ENCODE peak calls at places on chromosomes 4 and X, in four cellular contexts. Z is heart right ventricle, D is uterus, E is PC-3. P is an unnamed sample.

GRCh38 chr4:14269824-14270223 is 642.3 kb upstream of the BOD1L1 start:
- DNase-seq in Z (peak; percentile 16), D (no peak), E (no peak), P (no peak)

GRCh38 chrX:111352424-111352823 is 59.6 kb downstream of the DCX start:
- DNase-seq in Z (peak; percentile 40), D (peak; percentile 25), E (peak; percentile 8), P (no peak)

GRCh38 chr4:171676555-171677215 is 136.5 kb upstream of the GALNTL6 start:
- DNase-seq in Z (no peak), D (no peak), E (no peak), P (no peak)

GRCh38 chrX:3504916-3505315 is 158.5 kb upstream of the MXRA5 start:
- DNase-seq in Z (no peak), D (no peak), E (no peak), P (no peak)

GRCh38 chr4:33111106-33111505 is 2390.9 kb downstream of the PCDH7 start:
- DNase-seq in Z (no peak), D (no peak), E (no peak), P (no peak)

GRCh38 chr4:104596189-104596588 is 101.5 kb upstream of the CXXC4 start:
- DNase-seq in Z (no peak), D (no peak), E (no peak), P (no peak)

GRCh38 chr4:52822583-52823477 is 39.3 kb upstream of the RASL11B start:
- DNase-seq in Z (no peak), D (no peak), E (peak; percentile 88), P (no peak)

GRCh38 chr4:58247792-58248191 is 1137.6 kb upstream of the IGFBP7 start:
- DNase-seq in Z (no peak), D (no peak), E (peak; percentile 53), P (no peak)

GRCh38 chr4:80566203-80566872 is 230.8 kb downstream of the CFAP299 start:
- DNase-seq in Z (no peak), D (no peak), E (peak; percentile 32), P (no peak)

GRCh38 chrX:129983575-129984131 is 1.2 kb downstream of the BCORL1 start:
- DNase-seq in Z (peak; percentile 6), D (peak; percentile 22), E (no peak), P (peak; percentile 21)

GRCh38 chr4:114005569-114006442 is 26.4 kb upstream of the ARSJ start:
- DNase-seq in Z (no peak), D (no peak), E (peak; percentile 80), P (no peak)

GRCh38 chr4:169151671-169152070 is 119.1 kb downstream of the SH3RF1 start:
- DNase-seq in Z (no peak), D (no peak), E (peak; percentile 59), P (no peak)

GRCh38 chr4:155569960-155570515 is 96.6 kb upstream of the GUCY1A1 start:
- DNase-seq in Z (no peak), D (no peak), E (no peak), P (no peak)

GRCh38 chrX:12032082-12032481 is 106.2 kb upstream of the FRMPD4 start:
- DNase-seq in Z (no peak), D (no peak), E (no peak), P (no peak)

GRCh38 chr4:3500111-3500510 is 32.1 kb downstream of the LRPAP1 start:
- DNase-seq in Z (no peak), D (no peak), E (no peak), P (no peak)

GRCh38 chr4:3257125-3257690 is 8.2 kb downstream of the MSANTD1 start:
- DNase-seq in Z (peak; percentile 3), D (no peak), E (peak; percentile 81), P (no peak)

GRCh38 chrX:65587616-65588526 is 53.3 kb upstream of the LAS1L start:
- DNase-seq in Z (peak; percentile 60), D (peak; percentile 83), E (peak; percentile 74), P (no peak)

GRCh38 chr4:76579596-76580375 is 144.8 kb downstream of the SHROOM3 start:
- DNase-seq in Z (no peak), D (no peak), E (peak; percentile 38), P (no peak)

GRCh38 chr4:54063737-54064316 is 578 bp downstream of the CHIC2 start:
- DNase-seq in Z (peak; percentile 27), D (peak; percentile 29), E (peak; percentile 27), P (peak; percentile 26)

GRCh38 chr4:48141048-48141447 is 7.0 kb upstream of the TXK start:
- DNase-seq in Z (no peak), D (no peak), E (peak; percentile 66), P (no peak)

GRCh38 chr4:40121515-40121914 is 64.9 kb downstream of the N4BP2 start:
- DNase-seq in Z (peak; percentile 15), D (no peak), E (peak; percentile 79), P (no peak)

GRCh38 chr4:110364911-110365520 is 110.9 kb upstream of the ENPEP start:
- DNase-seq in Z (peak; percentile 50), D (peak; percentile 22), E (no peak), P (no peak)

GRCh38 chrX:38500886-38501285 is 60.5 kb upstream of the TSPAN7 start:
- DNase-seq in Z (no peak), D (no peak), E (no peak), P (no peak)

GRCh38 chr4:145812902-145813301 is 125.7 kb downstream of the ZNF827 start:
- DNase-seq in Z (no peak), D (no peak), E (peak; percentile 92), P (no peak)

GRCh38 chr4:7062816-7063215 is 5.0 kb downstream of the GRPEL1 start:
- DNase-seq in Z (no peak), D (no peak), E (no peak), P (no peak)

GRCh38 chr4:1713003-1713397 is 881 bp upstream of the SLBP start:
- DNase-seq in Z (no peak), D (no peak), E (no peak), P (no peak)

GRCh38 chr4:139709660-139710059 is 44.0 kb downstream of the MGST2 start:
- DNase-seq in Z (no peak), D (no peak), E (no peak), P (no peak)

GRCh38 chr4:139710073-139710472 is 44.5 kb downstream of the MGST2 start:
- DNase-seq in Z (no peak), D (no peak), E (no peak), P (no peak)

GRCh38 chr4:139700568-139700967 is 34.9 kb downstream of the MGST2 start:
- DNase-seq in Z (no peak), D (no peak), E (no peak), P (no peak)

DNA sequence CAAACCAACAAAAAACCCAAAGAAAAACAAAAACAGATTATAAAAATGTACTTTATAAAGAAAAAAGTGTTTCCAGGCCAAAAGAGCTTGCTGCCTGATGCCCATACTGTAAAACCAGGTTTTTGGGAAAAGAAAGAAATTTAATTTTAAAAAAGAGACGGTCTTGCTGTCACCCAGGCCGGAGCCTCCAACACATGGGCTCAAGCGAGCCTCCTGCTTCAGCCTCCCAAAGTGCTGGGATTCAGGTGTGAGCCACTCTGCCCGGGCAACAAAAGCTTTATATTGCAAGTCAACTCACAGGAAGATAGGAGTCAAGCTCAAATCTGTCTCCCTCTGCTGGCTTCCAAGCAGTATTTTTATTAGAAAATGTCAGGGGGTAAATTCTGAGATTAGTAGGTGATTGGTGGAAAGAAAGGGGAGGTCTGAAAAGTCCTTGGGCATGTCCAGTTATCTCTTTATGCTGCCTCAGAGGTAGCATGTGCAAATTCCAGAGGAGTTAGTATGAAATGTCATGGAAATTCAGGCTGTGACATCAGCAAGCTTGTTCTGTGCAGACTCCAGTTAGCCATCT is 39.4 kb downstream of the MGST2 start:
- DNase-seq in Z (no peak), D (no peak), E (peak; percentile 10), P (no peak)
- TF ChIP-seq CTCF in Z (no peak), D (no peak), E (peak; percentile 51), P (peak; percentile 48)

GRCh38 chr4:85165808-85166207 is 199.3 kb upstream of the WDFY3 start:
- DNase-seq in Z (no peak), D (no peak), E (peak; percentile 12), P (no peak)
- TF ChIP-seq CTCF in Z (no peak), D (no peak), E (peak; percentile 37), P (no peak)

DNA sequence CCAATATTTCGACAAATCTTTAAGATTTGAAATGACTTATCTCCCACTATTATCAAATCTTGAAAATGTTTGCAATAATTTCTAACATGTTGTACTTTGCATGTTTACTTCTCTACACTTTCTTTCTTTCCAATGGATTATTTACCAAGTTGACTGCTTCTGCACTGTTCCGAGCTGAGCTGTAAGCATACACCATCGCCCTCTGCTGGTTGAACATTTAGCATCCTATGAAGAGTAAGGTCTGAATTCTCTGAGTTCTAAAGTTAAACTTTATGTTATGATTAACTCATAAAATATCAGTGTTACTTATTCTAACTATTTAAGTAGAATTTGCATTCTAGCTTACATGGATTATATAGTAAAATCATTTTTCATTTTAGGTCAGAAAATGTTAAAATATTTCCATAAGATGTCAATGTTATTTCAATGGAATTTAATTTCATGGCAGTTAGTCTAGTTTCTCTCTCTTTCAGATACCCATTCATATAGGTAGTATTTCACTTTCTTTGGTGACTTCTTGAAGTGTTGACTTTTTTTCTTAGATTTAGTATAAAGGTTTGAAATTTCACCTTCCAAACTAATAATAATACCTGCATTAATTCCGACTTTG is 137.4 kb downstream of the DKK2 start:
- DNase-seq in Z (no peak), D (no peak), E (peak; percentile 68), P (peak; percentile 43)
- TF ChIP-seq CTCF in Z (peak; percentile 48), D (peak; percentile 22), E (peak; percentile 81), P (peak; percentile 89)

GRCh38 chrX:45849261-45849660 is 648.6 kb upstream of the DIPK2B start:
- DNase-seq in Z (peak; percentile 2), D (no peak), E (peak; percentile 85), P (no peak)
- TF ChIP-seq CTCF in Z (peak; percentile 40), D (peak; percentile 14), E (peak; percentile 67), P (no peak)

GRCh38 chrX:132676102-132676501 is 187.3 kb upstream of the MBNL3 start:
- DNase-seq in Z (no peak), D (no peak), E (peak; percentile 4), P (no peak)

GRCh38 chrX:132676561-132677186 is 187.8 kb upstream of the MBNL3 start:
- DNase-seq in Z (no peak), D (no peak), E (peak; percentile 33), P (no peak)

DNA sequence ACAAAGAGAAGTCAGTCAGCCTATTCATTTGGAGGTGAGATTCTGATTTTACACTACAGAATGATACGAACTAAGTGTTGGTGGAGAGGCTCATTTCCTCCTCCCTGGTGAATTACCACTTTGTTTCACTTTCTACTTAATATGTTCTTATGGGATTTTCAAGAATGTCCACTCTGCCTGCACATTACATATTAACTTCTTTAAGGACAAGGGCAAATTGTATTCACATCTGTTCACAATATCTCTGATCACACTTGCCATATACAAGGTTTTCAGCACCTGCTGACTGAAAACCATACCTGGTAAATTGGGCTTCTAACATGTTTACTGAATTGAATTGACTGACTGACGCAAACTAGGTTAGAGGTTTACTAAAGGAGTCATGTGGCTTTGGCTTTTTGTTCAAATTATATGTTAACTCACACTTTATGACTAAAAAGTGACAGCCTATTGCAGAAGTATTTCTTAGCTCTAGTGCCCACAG is 188.4 kb upstream of the MBNL3 start:
- DNase-seq in Z (no peak), D (no peak), E (no peak), P (no peak)
- TF ChIP-seq CTCF in Z (no peak), D (no peak), E (no peak), P (no peak)